ENCODE peak calls at places on chromosome 13, in eight cellular contexts. W is SK-N-SH, D is transverse colon, I is H1, K is vagina, C is IMR-90, J is A673, R is ovary. X is an unnamed sample. For H3K4me1, the result is how much of the 10 kb centered on the place peaks cover.

GRCh38 chr13:100734194-100734720 is 59.7 kb upstream of the TMTC4 start:
- DNase-seq in W (no peak), D (no peak), I (no peak), K (no peak), C (no peak), J (no peak), R (no peak), X (no peak)

GRCh38 chr13:54357284-54357933 is 1328.8 kb downstream of the OLFM4 start:
- DNase-seq in W (no peak), D (no peak), I (no peak), K (no peak), C (no peak), J (no peak), R (no peak), X (no peak)

GRCh38 chr13:110784748-110785147 is 71.2 kb downstream of the ING1 start:
- DNase-seq in W (no peak), D (no peak), I (no peak), K (no peak), C (no peak), J (no peak), R (no peak), X (no peak)

GRCh38 chr13:41601718-41602445 is 144.5 kb downstream of the RGCC start:
- DNase-seq in W (no peak), D (no peak), I (no peak), K (no peak), C (no peak), J (no peak), R (no peak), X (no peak)

GRCh38 chr13:102091231-102091630 is 310.6 kb downstream of the FGF14 start:
- DNase-seq in W (no peak), D (no peak), I (peak), K (no peak), C (no peak), J (peak), R (no peak), X (no peak)

GRCh38 chr13:73715114-73715909 is 418.9 kb downstream of the KLF12 start:
- DNase-seq in W (no peak), D (no peak), I (no peak), K (no peak), C (no peak), J (no peak), R (no peak), X (peak)

GRCh38 chr13:19661126-19661525 is 27.7 kb downstream of the MPHOSPH8 start:
- DNase-seq in W (no peak), D (no peak), I (no peak), K (no peak), C (no peak), J (no peak), R (no peak), X (no peak)

GRCh38 chr13:49185264-49185663 is 34.9 kb upstream of the MLNR start:
- DNase-seq in W (no peak), D (no peak), I (no peak), K (no peak), C (peak), J (no peak), R (no peak), X (no peak)

GRCh38 chr13:24233351-24233901 is 72.9 kb downstream of the SPATA13 start:
- DNase-seq in W (no peak), D (no peak), I (no peak), K (peak), C (peak), J (peak), R (peak), X (no peak)

GRCh38 chr13:99414048-99414995 is 87.0 kb upstream of the TM9SF2 start:
- DNase-seq in W (no peak), D (no peak), I (no peak), K (no peak), C (no peak), J (no peak), R (no peak), X (no peak)

GRCh38 chr13:110307697-110308376 is 753 bp downstream of the COL4A2 start:
- DNase-seq in W (no peak), D (no peak), I (no peak), K (peak), C (peak), J (no peak), R (peak), X (no peak)

GRCh38 chr13:82330499-82330898 is 1551.8 kb downstream of the SLITRK1 start:
- DNase-seq in W (no peak), D (no peak), I (no peak), K (no peak), C (no peak), J (peak), R (no peak), X (no peak)

GRCh38 chr13:34025746-34026145 is 207.8 kb downstream of the RFC3 start:
- DNase-seq in W (no peak), D (no peak), I (no peak), K (no peak), C (peak), J (no peak), R (no peak), X (no peak)

GRCh38 chr13:103694033-103694432 is 627.8 kb upstream of the SLC10A2 start:
- DNase-seq in W (no peak), D (no peak), I (peak), K (no peak), C (no peak), J (peak), R (no peak), X (no peak)

GRCh38 chr13:20000062-20000552 is 41.6 kb downstream of the ZMYM2 start:
- DNase-seq in W (no peak), D (no peak), I (no peak), K (no peak), C (no peak), J (no peak), R (no peak), X (no peak)

GRCh38 chr13:109989155-109989554 is 202.8 kb upstream of the IRS2 start:
- DNase-seq in W (no peak), D (no peak), I (no peak), K (no peak), C (peak), J (no peak), R (no peak), X (no peak)

GRCh38 chr13:110593430-110594130 is 21.8 kb upstream of the NAXD start:
- DNase-seq in W (peak), D (no peak), I (no peak), K (no peak), C (peak), J (peak), R (no peak), X (no peak)

GRCh38 chr13:39942901-39943273 is 287.4 kb downstream of the COG6 start:
- DNase-seq in W (peak), D (peak), I (peak), K (no peak), C (peak), J (peak), R (peak), X (peak)

GRCh38 chr13:80083516-80084085 is 257.3 kb downstream of the SPRY2 start:
- DNase-seq in W (no peak), D (no peak), I (no peak), K (no peak), C (peak), J (peak), R (no peak), X (no peak)

GRCh38 chr13:99892866-99893504 is 78.6 kb downstream of the ZIC5 start:
- DNase-seq in W (no peak), D (no peak), I (no peak), K (no peak), C (no peak), J (no peak), R (no peak), X (no peak)

GRCh38 chr13:77779461-77780272 is 82.2 kb downstream of the SLAIN1 start:
- DNase-seq in W (peak), D (peak), I (no peak), K (no peak), C (peak), J (peak), R (no peak), X (no peak)

GRCh38 chr13:45328661-45329105 is 12.3 kb downstream of the TPT1 start:
- DNase-seq in W (no peak), D (no peak), I (no peak), K (no peak), C (peak), J (no peak), R (no peak), X (no peak)

GRCh38 chr13:45321230-45321629 is 19.8 kb downstream of the TPT1 start:
- DNase-seq in W (no peak), D (no peak), I (no peak), K (no peak), C (no peak), J (peak), R (no peak), X (no peak)

GRCh38 chr13:45331123-45331619 is 9.8 kb downstream of the TPT1 start:
- DNase-seq in W (no peak), D (no peak), I (no peak), K (no peak), C (no peak), J (no peak), R (no peak), X (no peak)

GRCh38 chr13:45327253-45327954 is 13.6 kb downstream of the TPT1 start:
- DNase-seq in W (no peak), D (no peak), I (no peak), K (no peak), C (no peak), J (no peak), R (no peak), X (no peak)

DNA sequence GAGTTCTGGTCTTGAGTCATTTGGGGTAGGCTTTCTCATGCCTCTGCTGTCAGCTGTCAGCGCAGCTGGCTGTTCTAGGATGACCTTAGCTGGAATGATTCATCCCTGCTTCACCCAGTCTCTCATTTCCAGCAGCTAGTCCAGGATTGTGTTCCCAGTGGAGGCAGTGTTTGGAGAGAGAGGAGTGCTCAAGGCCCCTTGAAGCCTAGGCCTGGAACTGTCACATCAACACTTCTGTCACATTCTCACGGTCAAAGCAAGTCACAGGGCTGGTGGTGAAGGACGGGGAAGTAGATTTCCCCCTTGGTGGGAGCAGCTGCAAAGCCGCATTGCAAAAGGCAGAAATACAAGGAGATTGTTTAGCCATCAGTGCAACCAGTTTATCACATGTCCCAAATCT is 15.2 kb downstream of the TPT1 start:
- DNase-seq in W (no peak), D (no peak), I (no peak), K (no peak), C (peak), J (no peak), R (peak), X (no peak)
- H3K4me1 ChIP-seq in W (under half), D (under half), I (under half), K (under half), C (under half), J (under half), R (under half), X (under half)

DNA sequence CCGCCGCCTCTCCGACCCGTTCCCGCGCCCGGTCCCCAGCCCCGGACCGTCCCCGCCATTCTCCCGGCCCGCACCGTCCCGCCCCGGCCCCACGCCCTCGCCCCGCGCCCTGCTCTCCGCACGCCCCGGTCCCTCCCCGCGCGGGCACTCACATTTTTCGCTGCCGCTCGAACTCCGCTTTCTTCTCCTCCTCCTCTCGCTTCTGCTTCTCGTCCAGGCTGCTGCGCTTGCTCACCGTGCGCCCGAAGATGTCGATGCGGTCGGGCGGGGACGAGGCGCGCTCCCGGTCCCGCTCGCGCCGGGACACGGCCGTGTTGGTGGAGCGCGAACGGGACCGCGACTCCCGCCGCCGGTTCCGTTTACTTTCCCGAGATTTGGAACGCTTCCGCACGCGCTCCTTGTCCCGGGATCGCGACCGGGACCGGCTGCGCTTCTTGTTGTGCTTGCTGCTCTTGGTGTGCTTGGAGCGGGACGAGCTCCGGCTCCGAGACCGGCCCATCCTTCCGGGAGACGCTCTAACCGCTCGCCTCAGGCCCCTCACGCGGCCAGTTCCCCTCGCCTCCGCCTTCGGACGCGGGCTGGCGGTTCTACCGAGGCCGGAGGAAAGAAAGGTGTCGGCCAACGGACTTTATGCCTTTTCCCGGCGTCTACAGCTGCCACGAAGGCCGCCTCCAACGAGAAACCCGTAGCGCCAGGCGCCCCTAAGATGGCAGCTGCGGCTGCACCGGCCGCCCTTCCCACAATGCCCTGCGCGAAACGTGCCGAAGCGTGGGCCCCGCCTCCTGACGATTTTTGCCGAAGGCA is at the start of gene ARGLU1:
- DNase-seq in W (peak), D (peak), I (peak), K (peak), C (peak), J (peak), R (peak), X (peak)
- H3K4me1 ChIP-seq in W (under half), D (under half), I (under half), K (under half), C (under half), J (under half), R (under half), X (under half)

GRCh38 chr13:28530729-28531194 is 35.8 kb upstream of the FLT1 start:
- DNase-seq in W (no peak), D (no peak), I (no peak), K (no peak), C (no peak), J (peak), R (no peak), X (no peak)
- H3K4me1 ChIP-seq in W (under half), D (under half), I (under half), K (under half), C (under half), J (under half), R (under half), X (under half)

DNA sequence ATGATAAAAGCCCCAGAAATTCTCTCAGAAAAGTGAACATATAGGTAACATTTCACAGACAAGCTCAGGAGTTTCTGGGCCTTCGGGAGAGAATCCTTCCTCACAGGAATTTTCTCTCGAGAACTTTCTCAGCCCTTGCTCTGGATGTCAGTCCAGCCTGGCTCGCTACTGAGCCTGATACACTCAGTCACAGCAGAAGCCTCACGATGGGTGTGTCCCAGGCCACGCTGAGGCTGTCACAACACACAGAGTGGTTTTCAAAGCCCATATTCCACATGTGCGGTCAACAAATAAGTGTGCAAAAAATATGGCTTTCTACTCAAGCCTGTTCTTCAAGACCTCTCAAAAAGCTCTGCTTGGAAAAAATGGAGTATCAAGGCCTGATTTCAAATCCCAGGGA is 31.5 kb upstream of the MEDAG start:
- DNase-seq in W (no peak), D (no peak), I (no peak), K (no peak), C (no peak), J (no peak), R (no peak), X (no peak)
- H3K4me1 ChIP-seq in W (under half), D (under half), I (under half), K (under half), C (under half), J (under half), R (under half), X (under half)

GRCh38 chr13:95926231-95926630 is 127.0 kb downstream of the UGGT2 start:
- DNase-seq in W (peak), D (no peak), I (no peak), K (no peak), C (no peak), J (no peak), R (no peak), X (no peak)

GRCh38 chr13:95929430-95929829 is 123.8 kb downstream of the UGGT2 start:
- DNase-seq in W (no peak), D (no peak), I (no peak), K (no peak), C (no peak), J (no peak), R (no peak), X (no peak)

GRCh38 chr13:95921485-95921884 is 131.7 kb downstream of the UGGT2 start:
- DNase-seq in W (no peak), D (no peak), I (no peak), K (no peak), C (peak), J (no peak), R (no peak), X (no peak)

GRCh38 chr13:95920485-95920884 is 132.7 kb downstream of the UGGT2 start:
- DNase-seq in W (no peak), D (no peak), I (no peak), K (no peak), C (no peak), J (peak), R (no peak), X (no peak)

DNA sequence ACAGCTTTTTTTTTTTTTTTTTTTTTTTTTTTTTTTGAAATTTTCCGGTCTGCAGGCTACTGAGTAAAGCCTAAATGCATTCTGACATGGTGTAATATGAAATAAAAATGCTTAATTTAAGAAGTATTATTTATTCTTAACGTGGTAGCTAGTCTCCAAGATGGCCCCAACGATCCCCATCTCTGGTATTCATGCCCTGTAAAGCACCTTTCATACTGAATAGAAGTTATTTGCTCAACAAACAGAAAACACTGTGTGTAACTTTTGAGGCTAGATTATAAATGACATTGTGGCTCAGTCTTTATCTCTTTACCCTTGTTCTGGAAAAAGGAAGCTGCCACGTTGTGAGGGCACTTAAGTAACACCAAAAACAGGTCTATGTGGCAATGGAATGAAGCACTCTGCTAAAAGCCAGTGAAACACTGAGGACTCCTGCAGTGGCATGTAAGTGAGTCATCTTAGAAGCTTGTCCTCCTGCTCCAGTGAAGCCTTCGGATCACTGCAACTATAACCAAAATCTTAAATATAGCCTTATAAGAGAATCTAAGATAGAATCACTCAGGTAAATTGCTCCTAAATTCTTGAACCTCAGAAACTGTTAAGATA is 128.7 kb downstream of the UGGT2 start:
- DNase-seq in W (no peak), D (no peak), I (no peak), K (no peak), C (peak), J (peak), R (no peak), X (no peak)
- H3K4me1 ChIP-seq in W (under half), D (under half), I (under half), K (under half), C (under half), J (under half), R (under half), X (under half)

DNA sequence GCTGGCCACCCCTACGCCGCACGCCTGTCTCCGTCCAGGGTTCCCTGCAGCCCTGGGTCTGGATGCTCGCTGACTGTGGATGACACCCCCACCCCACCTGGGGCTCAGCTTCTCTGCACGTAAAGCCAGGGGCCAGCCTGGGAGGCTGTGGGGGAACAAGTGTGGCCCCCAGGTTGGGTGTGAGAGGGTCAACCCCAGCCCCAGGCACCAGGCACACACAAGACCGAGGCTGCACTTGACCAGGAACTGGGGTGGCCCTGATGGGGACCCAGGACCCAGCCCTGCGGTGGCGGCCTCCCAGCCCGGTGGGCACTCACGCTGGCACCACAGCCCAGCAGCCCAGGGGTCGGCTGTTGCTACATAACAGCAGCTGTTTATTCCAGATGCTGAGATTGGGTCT is 41.6 kb downstream of the GAS6 start:
- DNase-seq in W (no peak), D (no peak), I (no peak), K (no peak), C (no peak), J (no peak), R (no peak), X (no peak)
- H3K4me1 ChIP-seq in W (under half), D (under half), I (under half), K (half or more), C (under half), J (under half), R (under half), X (under half)

DNA sequence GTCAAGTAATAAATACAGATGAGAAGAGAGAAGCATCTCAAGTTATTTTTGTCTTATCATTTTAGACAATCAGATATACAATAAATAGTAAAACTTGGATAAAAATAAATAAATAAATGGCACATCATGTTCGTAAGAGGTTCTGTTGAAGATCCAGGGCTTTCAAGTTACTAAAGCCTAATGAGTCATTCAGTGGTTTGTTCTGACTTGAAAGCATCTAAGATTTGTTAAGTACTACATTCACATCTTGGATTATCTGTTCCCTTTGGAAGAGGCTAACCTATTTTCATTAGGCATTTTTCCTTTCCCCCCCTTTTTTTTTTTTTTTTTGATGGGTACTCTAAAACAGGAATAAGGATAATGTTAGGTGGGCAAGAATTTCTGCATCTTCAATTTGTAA is 429.3 kb downstream of the PCDH20 start:
- DNase-seq in W (no peak), D (no peak), I (no peak), K (no peak), C (no peak), J (no peak), R (no peak), X (no peak)
- H3K4me1 ChIP-seq in W (under half), D (under half), I (under half), K (under half), C (under half), J (under half), R (under half), X (under half)

X was measured in effector memory CD4-positive, alpha-beta T cell.